ENCODE peak calls at places on chromosomes 16 and 17, in ten cellular contexts. M is upper lobe of left lung, P is osteoblast, Y is progenitor cell of endocrine pancreas, G is kidney, I is stomach, K is right lobe of liver, O is fibroblast of the aortic adventitia, E is spleen, T is WTC11. A is an unnamed sample.

GRCh38 chr16:64952177-64952576 is 169.7 kb downstream of the CDH11 start:
- DNase-seq in M (no peak), P (peak; percentile 89), Y (no peak), G (no peak), I (no peak), K (no peak), O (peak; percentile 77), E (no peak), T (no peak), A (no peak)

GRCh38 chr17:77865716-77866115 is 92.8 kb upstream of the TNRC6C start:
- DNase-seq in M (no peak), P (no peak), Y (no peak), G (peak; percentile 23), I (no peak), K (peak; percentile 5), O (no peak), E (no peak), T (no peak), A (peak; percentile 25)

GRCh38 chr16:12651765-12652531 is 151.7 kb downstream of the CPPED1 start:
- DNase-seq in M (no peak), P (no peak), Y (no peak), G (no peak), I (no peak), K (no peak), O (no peak), E (no peak), T (no peak), A (no peak)

GRCh38 chr16:69187387-69187890 is 475 bp downstream of the SNTB2 start:
- DNase-seq in M (peak; percentile 91), P (peak; percentile 91), Y (peak; percentile 34), G (peak; percentile 87), I (peak; percentile 60), K (peak; percentile 61), O (no peak), E (peak; percentile 92), T (peak; percentile 41), A (no peak)

GRCh38 chr16:89422905-89423630 is 67.3 kb downstream of the ANKRD11 start:
- DNase-seq in M (no peak), P (peak; percentile 89), Y (no peak), G (peak; percentile 45), I (no peak), K (no peak), O (peak; percentile 33), E (no peak), T (no peak), A (no peak)

GRCh38 chr16:14528306-14528948 is 101.6 kb downstream of the PARN start:
- DNase-seq in M (no peak), P (no peak), Y (no peak), G (no peak), I (no peak), K (no peak), O (no peak), E (no peak), T (no peak), A (no peak)

GRCh38 chr17:50506298-50506697 is 1.9 kb upstream of the MYCBPAP start:
- DNase-seq in M (no peak), P (peak; percentile 18), Y (no peak), G (peak; percentile 12), I (no peak), K (no peak), O (no peak), E (peak; percentile 49), T (no peak), A (no peak)

GRCh38 chr16:88920618-88921602 is 54.5 kb upstream of the PABPN1L start:
- DNase-seq in M (peak; percentile 89), P (peak; percentile 97), Y (no peak), G (no peak), I (peak; percentile 58), K (peak; percentile 47), O (peak; percentile 80), E (peak; percentile 92), T (no peak), A (no peak)

GRCh38 chr16:23678430-23679273 is at the start of gene PLK1:
- DNase-seq in M (peak; percentile 95), P (peak; percentile 98), Y (peak; percentile 72), G (peak; percentile 90), I (peak; percentile 79), K (peak; percentile 83), O (peak; percentile 72), E (peak; percentile 92), T (peak; percentile 89), A (no peak)

GRCh38 chr16:8959921-8960787 is 3.6 kb downstream of the USP7 start:
- DNase-seq in M (no peak), P (peak; percentile 87), Y (no peak), G (no peak), I (no peak), K (no peak), O (peak; percentile 34), E (no peak), T (no peak), A (no peak)

GRCh38 chr17:6495450-6496115 is 51.3 kb downstream of the PIMREG start:
- DNase-seq in M (no peak), P (no peak), Y (no peak), G (peak; percentile 59), I (no peak), K (no peak), O (no peak), E (peak; percentile 59), T (no peak), A (peak; percentile 63)

GRCh38 chr16:539901-540530 is 12.5 kb downstream of the CAPN15 start:
- DNase-seq in M (no peak), P (peak; percentile 100), Y (no peak), G (no peak), I (no peak), K (no peak), O (peak; percentile 30), E (no peak), T (no peak), A (no peak)
- TF ChIP-seq CTCF in M (no peak), P (peak; percentile 25), Y (no peak), G (no peak), I (no peak), K (no peak), O (no peak), E (no peak), T (no peak), A (peak; percentile 68)

DNA sequence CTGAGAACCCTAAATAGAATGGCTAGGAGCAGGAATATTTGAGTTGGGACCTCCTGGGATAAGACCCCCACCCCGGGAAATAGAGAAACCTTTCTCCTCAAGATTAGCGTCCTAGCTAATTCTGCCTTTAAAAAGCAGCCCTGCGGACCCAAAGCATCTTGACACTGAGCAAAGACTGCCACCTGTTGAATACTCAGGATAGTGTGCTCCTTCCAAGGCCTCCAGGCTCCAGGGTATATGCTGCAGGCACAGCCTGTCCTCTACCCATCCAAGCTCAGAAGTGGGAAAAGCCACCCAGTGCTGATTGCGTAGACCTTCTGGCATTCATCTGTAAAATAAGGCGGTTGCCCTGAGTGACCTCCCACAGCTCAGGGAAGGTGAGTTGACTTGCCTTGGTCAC is 456.2 kb upstream of the DYNLRB2 start:
- DNase-seq in M (no peak), P (peak; percentile 54), Y (no peak), G (no peak), I (peak; percentile 51), K (peak; percentile 35), O (peak; percentile 1), E (no peak), T (peak; percentile 51), A (no peak)
- TF ChIP-seq CTCF in M (peak; percentile 30), P (peak; percentile 53), Y (peak; percentile 72), G (peak; percentile 76), I (peak; percentile 38), K (peak; percentile 70), O (no peak), E (peak; percentile 22), T (peak; percentile 40), A (peak; percentile 87)

DNA sequence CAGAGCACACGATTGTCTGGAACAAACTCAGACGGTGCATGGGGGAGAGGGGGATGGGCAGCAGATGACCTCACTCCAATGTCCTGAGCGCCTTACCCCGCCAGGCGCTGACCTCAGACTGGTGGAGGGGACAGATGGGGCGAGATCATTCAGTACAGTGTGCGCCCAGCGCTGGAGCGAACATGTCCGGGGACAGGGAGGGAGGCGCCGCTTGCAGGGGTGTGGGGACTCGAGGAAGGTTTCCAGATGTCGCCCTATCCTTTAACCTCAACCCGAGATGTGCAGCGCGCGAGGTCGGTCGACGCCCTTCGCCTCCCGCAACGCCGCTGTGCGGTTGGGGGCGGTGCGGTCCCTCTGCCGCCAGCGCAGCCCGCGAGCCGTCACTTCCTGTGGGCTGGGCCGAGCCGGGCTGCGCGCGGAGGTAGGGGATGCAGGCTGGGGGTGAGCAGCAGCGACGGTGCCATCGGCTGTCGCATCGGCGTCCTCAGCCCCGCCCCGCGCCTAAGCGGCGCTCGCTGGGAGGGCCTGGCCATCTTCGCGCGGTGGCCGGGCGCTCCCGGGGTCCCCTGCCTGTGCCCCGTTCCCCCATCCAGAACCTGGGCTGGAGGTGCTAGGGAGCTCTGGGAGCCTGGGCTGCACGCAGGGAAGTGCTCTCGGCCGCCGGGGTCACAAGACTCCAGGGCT is 5.3 kb upstream of the CDR2L start:
- DNase-seq in M (peak; percentile 95), P (peak; percentile 97), Y (peak; percentile 69), G (peak; percentile 91), I (peak; percentile 79), K (peak; percentile 74), O (peak; percentile 40), E (peak; percentile 94), T (peak; percentile 86), A (no peak)
- TF ChIP-seq CTCF in M (no peak), P (no peak), Y (no peak), G (no peak), I (no peak), K (no peak), O (no peak), E (no peak), T (no peak), A (peak; percentile 47)

GRCh38 chr17:78973792-78974520 is 5.8 kb downstream of the LGALS3BP start:
- DNase-seq in M (no peak), P (peak; percentile 48), Y (no peak), G (peak; percentile 64), I (no peak), K (no peak), O (no peak), E (no peak), T (no peak), A (no peak)

GRCh38 chr17:78971764-78972506 is 7.8 kb downstream of the LGALS3BP start:
- DNase-seq in M (peak; percentile 75), P (peak; percentile 68), Y (no peak), G (peak; percentile 42), I (no peak), K (no peak), O (no peak), E (no peak), T (no peak), A (no peak)

GRCh38 chr17:78970834-78971763 is 8.6 kb downstream of the LGALS3BP start:
- DNase-seq in M (no peak), P (peak; percentile 97), Y (peak; percentile 67), G (peak; percentile 84), I (peak; percentile 86), K (peak; percentile 76), O (peak; percentile 79), E (peak; percentile 92), T (peak; percentile 87), A (no peak)

GRCh38 chr17:78973196-78973595 is 6.5 kb downstream of the LGALS3BP start:
- DNase-seq in M (no peak), P (peak; percentile 89), Y (no peak), G (peak; percentile 80), I (no peak), K (no peak), O (no peak), E (no peak), T (peak; percentile 63), A (no peak)

DNA sequence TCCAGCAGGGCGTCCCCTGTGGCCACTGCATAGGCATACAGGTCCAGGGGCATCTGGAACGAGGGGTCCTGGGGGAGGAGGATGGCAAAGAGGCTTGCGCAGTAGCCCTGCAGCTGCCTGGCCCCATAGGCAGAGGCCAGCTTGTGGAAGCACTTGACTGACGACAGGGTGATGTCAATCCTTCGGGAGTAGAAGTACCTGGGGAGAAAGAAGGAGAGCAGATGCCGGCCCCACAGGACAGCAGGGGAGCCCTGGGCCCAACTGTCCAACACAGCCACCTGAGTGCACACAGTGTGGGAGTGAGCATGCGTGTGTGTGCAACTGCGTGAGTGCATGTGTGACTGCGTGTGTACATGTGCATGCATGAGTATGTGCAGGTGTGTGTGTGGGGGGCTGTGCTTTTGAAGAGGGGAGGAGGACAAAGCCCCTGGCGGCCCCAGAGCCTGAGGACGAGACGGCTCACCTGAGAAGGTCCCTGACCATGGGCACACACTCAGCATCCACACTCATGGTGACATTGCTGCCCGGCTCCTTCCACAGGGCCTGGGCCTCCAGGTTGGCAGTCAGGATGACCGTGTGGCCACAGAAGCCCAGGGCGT is 7.1 kb downstream of the LGALS3BP start:
- DNase-seq in M (no peak), P (peak; percentile 62), Y (no peak), G (peak; percentile 67), I (no peak), K (no peak), O (no peak), E (no peak), T (no peak), A (no peak)
- TF ChIP-seq CTCF in M (no peak), P (no peak), Y (no peak), G (no peak), I (no peak), K (no peak), O (no peak), E (no peak), T (no peak), A (no peak)

A was measured in chondrocyte.